ENCODE peak calls at places on chromosomes 1 and 21, in ten cellular contexts. M is effector CD4-positive, alpha-beta T cell; H is activated naive CD4-positive, alpha-beta T cell treated with anti-CD3 and anti-CD28 coated beads, Interleukin-2, amount 50 U/mL, for 72 hours; O is activated CD4-positive, alpha-beta T cell treated with anti-CD3 and anti-CD28 coated beads for 48 hours; T is astrocyte of the hippocampus; I is NCI-H345; N is left ventricle myocardium inferior; A is central memory CD4-positive, alpha-beta T cell; Y is ACHN; W is EL. S is an unnamed sample.

GRCh38 chr1:232627171-232627570 is 2.8 kb downstream of the SIPA1L2 start:
- DNase-seq in I (no peak), T (no peak), M (no peak), O (no peak), Y (no peak), W (no peak), N (no peak), H (no peak), A (no peak), S (no peak)

GRCh38 chr1:210598135-210598652 is 269.5 kb downstream of the HHAT start:
- DNase-seq in H (no peak), O (no peak), I (no peak), M (no peak), T (peak), A (no peak), N (no peak), W (peak), Y (peak), S (peak)

GRCh38 chr1:32068891-32069590 is 3.7 kb upstream of the TMEM39B start:
- DNase-seq in H (no peak), T (peak), W (peak), M (no peak), Y (peak), N (no peak), O (no peak), I (no peak), A (no peak), S (peak)

GRCh38 chr21:32726742-32727477 is 903 bp downstream of the SYNJ1 start:
- DNase-seq in H (no peak), T (peak), M (no peak), I (no peak), W (peak), Y (peak), N (peak), O (peak), A (peak), S (peak)

GRCh38 chr1:202698276-202698675 is 12.0 kb downstream of the SYT2 start:
- DNase-seq in T (no peak), A (no peak), O (no peak), H (no peak), N (no peak), I (no peak), M (no peak), Y (no peak), W (no peak), S (no peak)

GRCh38 chr1:8396083-8396911 is 78.4 kb downstream of the SLC45A1 start:
- DNase-seq in W (peak), O (no peak), T (peak), A (no peak), Y (no peak), H (no peak), N (no peak), M (no peak), I (no peak), S (peak)

GRCh38 chr1:227325195-227325594 is 6.9 kb upstream of the CDC42BPA start:
- DNase-seq in W (no peak), T (no peak), N (no peak), M (no peak), Y (no peak), H (no peak), I (no peak), A (no peak), O (no peak), S (no peak)

GRCh38 chr1:85718678-85719340 is 10.6 kb upstream of the ZNHIT6 start:
- DNase-seq in O (no peak), T (no peak), M (no peak), N (no peak), W (no peak), Y (no peak), H (no peak), I (no peak), A (no peak), S (no peak)

GRCh38 chr1:41268154-41268770 is 26.2 kb upstream of the SCMH1 start:
- DNase-seq in T (peak), W (peak), A (peak), O (peak), Y (peak), N (peak), I (peak), H (no peak), M (peak), S (peak)

GRCh38 chr1:115448282-115449044 is 110.4 kb upstream of the NGF start:
- DNase-seq in T (no peak), Y (no peak), M (no peak), A (no peak), N (no peak), H (no peak), O (no peak), I (no peak), W (no peak), S (no peak)

GRCh38 chr21:46624050-46624449 is 11.4 kb upstream of the PRMT2 start:
- DNase-seq in N (no peak), M (no peak), Y (no peak), A (no peak), W (no peak), O (no peak), I (no peak), H (no peak), T (no peak), S (no peak)

GRCh38 chr1:23198373-23198772 is 18.9 kb downstream of the HTR1D start:
- DNase-seq in W (peak), H (no peak), N (no peak), A (no peak), Y (peak), O (no peak), T (peak), I (no peak), M (no peak), S (peak)